ENCODE peak calls at places on chromosomes 13 and 19, in five cellular contexts. One of them, this sample, is unnamed.

GRCh38 chr13:71149498-71150363 is 717.3 kb downstream of the DACH1 start:
- DNase-seq in B cell: no peak
- DNase-seq in AG09309: no peak
- DNase-seq in cardiac muscle cell: no peak
- DNase-seq in AG04449: no peak
- DNase-seq in this sample: no peak

GRCh38 chr13:35140321-35140720 is 198.3 kb downstream of the NBEA start:
- DNase-seq in B cell: no peak
- DNase-seq in AG09309: no peak
- DNase-seq in cardiac muscle cell: no peak
- DNase-seq in AG04449: no peak
- DNase-seq in this sample: no peak

GRCh38 chr19:28940751-28941500 is 272.0 kb downstream of the UQCRFS1 start:
- DNase-seq in B cell: no peak
- DNase-seq in AG09309: peak
- DNase-seq in cardiac muscle cell: no peak
- DNase-seq in AG04449: peak
- DNase-seq in this sample: no peak

GRCh38 chr13:106919638-106920037 is 351.7 kb upstream of the ARGLU1 start:
- DNase-seq in B cell: no peak
- DNase-seq in AG09309: no peak
- DNase-seq in cardiac muscle cell: no peak
- DNase-seq in AG04449: no peak
- DNase-seq in this sample: no peak

GRCh38 chr13:33874871-33875270 is 56.9 kb downstream of the RFC3 start:
- DNase-seq in B cell: no peak
- DNase-seq in AG09309: no peak
- DNase-seq in cardiac muscle cell: no peak
- DNase-seq in AG04449: no peak
- DNase-seq in this sample: no peak

GRCh38 chr13:54210397-54211050 is 1181.9 kb downstream of the OLFM4 start:
- DNase-seq in B cell: no peak
- DNase-seq in AG09309: no peak
- DNase-seq in cardiac muscle cell: no peak
- DNase-seq in AG04449: no peak
- DNase-seq in this sample: no peak

GRCh38 chr13:24680258-24680920 is at the start of gene ATP12A:
- DNase-seq in B cell: peak
- DNase-seq in AG09309: no peak
- DNase-seq in cardiac muscle cell: peak
- DNase-seq in AG04449: no peak
- DNase-seq in this sample: peak

GRCh38 chr19:10555613-10555979 is 10.2 kb downstream of the KRI1 start:
- DNase-seq in B cell: no peak
- DNase-seq in AG09309: no peak
- DNase-seq in cardiac muscle cell: no peak
- DNase-seq in AG04449: no peak
- DNase-seq in this sample: no peak

GRCh38 chr13:86298741-86299140 is 499.5 kb upstream of the SLITRK6 start:
- DNase-seq in B cell: no peak
- DNase-seq in AG09309: no peak
- DNase-seq in cardiac muscle cell: no peak
- DNase-seq in AG04449: no peak
- DNase-seq in this sample: no peak

GRCh38 chr19:35931874-35932202 is 4.3 kb upstream of the LRFN3 start:
- DNase-seq in B cell: no peak
- DNase-seq in AG09309: no peak
- DNase-seq in cardiac muscle cell: no peak
- DNase-seq in AG04449: no peak
- DNase-seq in this sample: no peak

GRCh38 chr13:22062478-22063205 is 391.8 kb downstream of the FGF9 start:
- DNase-seq in B cell: no peak
- DNase-seq in AG09309: no peak
- DNase-seq in cardiac muscle cell: no peak
- DNase-seq in AG04449: no peak
- DNase-seq in this sample: no peak

GRCh38 chr19:35248310-35249145 is at the start of gene LSR:
- DNase-seq in B cell: peak
- DNase-seq in AG09309: no peak
- DNase-seq in cardiac muscle cell: peak
- DNase-seq in AG04449: no peak
- DNase-seq in this sample: peak

GRCh38 chr19:47573076-47574026 is at the start of gene ZNF541:
- DNase-seq in B cell: peak
- DNase-seq in AG09309: no peak
- DNase-seq in cardiac muscle cell: no peak
- DNase-seq in AG04449: no peak
- DNase-seq in this sample: no peak

GRCh38 chr13:94333131-94333820 is 146.2 kb downstream of the DCT start:
- DNase-seq in B cell: no peak
- DNase-seq in AG09309: no peak
- DNase-seq in cardiac muscle cell: no peak
- DNase-seq in AG04449: no peak
- DNase-seq in this sample: no peak

GRCh38 chr13:102021777-102022176 is 380.1 kb downstream of the FGF14 start:
- DNase-seq in B cell: no peak
- DNase-seq in AG09309: no peak
- DNase-seq in cardiac muscle cell: no peak
- DNase-seq in AG04449: no peak
- DNase-seq in this sample: no peak

GRCh38 chr13:70310720-70311119 is 202.5 kb upstream of the KLHL1 start:
- DNase-seq in B cell: no peak
- DNase-seq in AG09309: no peak
- DNase-seq in cardiac muscle cell: peak
- DNase-seq in AG04449: no peak
- DNase-seq in this sample: peak

GRCh38 chr19:48738557-48739399 is 1.6 kb downstream of the RASIP1 start:
- DNase-seq in B cell: peak
- DNase-seq in AG09309: no peak
- DNase-seq in cardiac muscle cell: peak
- DNase-seq in AG04449: no peak
- DNase-seq in this sample: peak
- TF ChIP-seq CTCF in B cell: peak
- TF ChIP-seq CTCF in AG09309: peak
- TF ChIP-seq CTCF in cardiac muscle cell: peak
- TF ChIP-seq CTCF in AG04449: peak
- TF ChIP-seq CTCF in this sample: peak

GRCh38 chr13:109999659-110000533 is 213.5 kb upstream of the IRS2 start:
- DNase-seq in B cell: no peak
- DNase-seq in AG09309: no peak
- DNase-seq in cardiac muscle cell: no peak
- DNase-seq in AG04449: no peak
- DNase-seq in this sample: no peak
- TF ChIP-seq CTCF in B cell: no peak
- TF ChIP-seq CTCF in AG09309: no peak
- TF ChIP-seq CTCF in cardiac muscle cell: no peak
- TF ChIP-seq CTCF in AG04449: no peak
- TF ChIP-seq CTCF in this sample: no peak

GRCh38 chr13:23180711-23181110 is at the start of gene SGCG:
- DNase-seq in B cell: no peak
- DNase-seq in AG09309: no peak
- DNase-seq in cardiac muscle cell: no peak
- DNase-seq in AG04449: no peak
- DNase-seq in this sample: no peak

DNA sequence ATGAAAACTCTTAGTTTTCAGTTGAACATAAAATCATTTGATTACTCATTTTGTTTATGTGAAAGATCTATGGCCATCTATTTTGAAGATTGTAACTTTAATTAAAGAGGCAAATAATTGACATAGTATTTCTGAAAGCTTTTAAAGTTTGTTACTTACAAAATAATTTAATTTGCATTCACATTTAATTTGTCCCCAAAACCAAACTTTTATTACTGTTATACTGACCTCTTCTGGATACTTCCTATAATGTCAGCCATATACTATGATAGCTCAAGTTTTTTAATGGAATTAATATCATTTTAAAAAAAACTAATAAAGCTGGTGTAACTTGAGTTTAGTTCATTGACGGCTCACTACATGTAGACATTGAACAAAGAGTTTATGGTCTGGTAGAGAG is 4.9 kb upstream of the SGCG start:
- DNase-seq in B cell: no peak
- DNase-seq in AG09309: no peak
- DNase-seq in cardiac muscle cell: no peak
- DNase-seq in AG04449: no peak
- DNase-seq in this sample: no peak
- TF ChIP-seq CTCF in B cell: no peak
- TF ChIP-seq CTCF in AG09309: peak
- TF ChIP-seq CTCF in cardiac muscle cell: peak
- TF ChIP-seq CTCF in AG04449: peak
- TF ChIP-seq CTCF in this sample: no peak

DNA sequence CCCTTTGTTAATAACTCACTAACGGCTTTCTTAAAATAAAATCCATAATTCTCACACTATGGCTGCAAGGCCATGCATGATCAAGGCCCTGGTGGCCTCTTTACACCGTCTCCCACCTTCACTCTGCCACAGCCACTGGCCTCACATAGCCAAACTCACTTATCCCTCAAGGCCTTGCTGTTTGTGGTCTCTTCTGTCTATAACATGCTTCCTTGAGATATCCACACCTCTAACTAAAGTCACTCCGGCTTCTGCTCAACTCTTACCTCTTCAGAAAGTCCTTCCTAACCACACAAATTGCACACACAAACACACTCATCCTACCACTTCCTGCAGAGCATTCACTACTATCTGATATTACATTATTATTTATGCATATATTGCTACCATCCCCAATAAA is 262.5 kb downstream of the DIAPH3 start:
- DNase-seq in B cell: no peak
- DNase-seq in AG09309: no peak
- DNase-seq in cardiac muscle cell: no peak
- DNase-seq in AG04449: no peak
- DNase-seq in this sample: no peak
- TF ChIP-seq CTCF in B cell: no peak
- TF ChIP-seq CTCF in AG09309: no peak
- TF ChIP-seq CTCF in cardiac muscle cell: no peak
- TF ChIP-seq CTCF in AG04449: no peak
- TF ChIP-seq CTCF in this sample: no peak

GRCh38 chr13:95704510-95704909 is 27.6 kb downstream of the DNAJC3 start:
- DNase-seq in B cell: no peak
- DNase-seq in AG09309: no peak
- DNase-seq in cardiac muscle cell: no peak
- DNase-seq in AG04449: no peak
- DNase-seq in this sample: no peak
- TF ChIP-seq CTCF in B cell: peak
- TF ChIP-seq CTCF in AG09309: no peak
- TF ChIP-seq CTCF in cardiac muscle cell: peak
- TF ChIP-seq CTCF in AG04449: no peak
- TF ChIP-seq CTCF in this sample: no peak

GRCh38 chr13:47188802-47189201 is 291.9 kb upstream of the HTR2A start:
- DNase-seq in B cell: no peak
- DNase-seq in AG09309: peak
- DNase-seq in cardiac muscle cell: no peak
- DNase-seq in AG04449: peak
- DNase-seq in this sample: no peak

DNA sequence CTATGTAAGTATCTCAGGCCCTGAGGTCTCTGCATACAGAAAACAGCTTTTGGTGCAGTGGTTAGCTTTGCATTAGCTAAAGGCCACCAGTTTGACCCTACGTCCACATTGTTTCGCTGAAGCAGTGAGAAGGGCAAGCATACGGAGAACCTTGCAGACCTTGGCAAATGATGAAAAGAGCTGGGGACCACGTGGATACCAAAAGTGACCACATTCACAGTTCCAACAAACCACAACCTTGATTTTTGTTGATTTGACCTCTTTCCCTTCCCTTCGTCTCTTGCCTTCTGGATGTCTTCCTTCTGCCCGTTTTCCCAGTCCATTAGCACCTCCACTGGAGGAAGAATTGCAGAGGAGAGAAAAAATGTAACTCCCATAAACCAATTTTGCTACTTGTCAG is 293.8 kb upstream of the HTR2A start:
- DNase-seq in B cell: no peak
- DNase-seq in AG09309: no peak
- DNase-seq in cardiac muscle cell: no peak
- DNase-seq in AG04449: no peak
- DNase-seq in this sample: no peak
- TF ChIP-seq CTCF in B cell: no peak
- TF ChIP-seq CTCF in AG09309: no peak
- TF ChIP-seq CTCF in cardiac muscle cell: no peak
- TF ChIP-seq CTCF in AG04449: no peak
- TF ChIP-seq CTCF in this sample: no peak

DNA sequence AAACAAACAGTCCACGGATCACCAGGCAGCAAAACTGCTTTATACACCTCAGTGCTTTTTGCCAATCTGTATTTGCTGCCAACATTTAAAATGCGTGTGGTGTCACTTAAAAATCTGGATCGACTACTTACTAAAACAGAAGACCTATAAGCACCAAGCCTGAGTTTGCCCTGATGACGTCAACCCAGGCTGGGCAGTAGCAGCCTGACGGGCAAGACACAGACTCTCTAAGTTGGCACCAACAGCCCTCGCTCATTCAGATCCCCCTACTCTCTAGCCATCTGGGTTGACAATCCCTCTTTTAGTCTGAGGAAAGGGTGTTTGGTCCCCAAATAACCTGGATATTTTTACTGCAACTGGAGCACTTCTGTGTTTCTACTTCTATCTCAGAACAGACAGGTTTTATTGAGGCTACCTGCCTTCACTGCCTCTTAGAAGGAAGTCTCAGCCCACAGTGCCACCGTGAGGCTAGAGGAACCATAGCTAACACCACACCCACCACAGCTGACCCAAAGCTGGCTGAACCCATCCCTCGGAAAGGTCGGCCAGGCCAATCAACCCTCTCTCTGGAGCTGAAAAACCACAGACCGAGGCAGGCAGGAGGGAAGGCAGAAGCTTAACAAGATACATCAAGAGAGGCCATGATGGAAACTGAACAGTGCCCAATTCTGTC is 6.9 kb downstream of the SUGP2 start:
- DNase-seq in B cell: no peak
- DNase-seq in AG09309: no peak
- DNase-seq in cardiac muscle cell: peak
- DNase-seq in AG04449: no peak
- DNase-seq in this sample: no peak
- TF ChIP-seq CTCF in B cell: no peak
- TF ChIP-seq CTCF in AG09309: peak
- TF ChIP-seq CTCF in cardiac muscle cell: no peak
- TF ChIP-seq CTCF in AG04449: no peak
- TF ChIP-seq CTCF in this sample: no peak

DNA sequence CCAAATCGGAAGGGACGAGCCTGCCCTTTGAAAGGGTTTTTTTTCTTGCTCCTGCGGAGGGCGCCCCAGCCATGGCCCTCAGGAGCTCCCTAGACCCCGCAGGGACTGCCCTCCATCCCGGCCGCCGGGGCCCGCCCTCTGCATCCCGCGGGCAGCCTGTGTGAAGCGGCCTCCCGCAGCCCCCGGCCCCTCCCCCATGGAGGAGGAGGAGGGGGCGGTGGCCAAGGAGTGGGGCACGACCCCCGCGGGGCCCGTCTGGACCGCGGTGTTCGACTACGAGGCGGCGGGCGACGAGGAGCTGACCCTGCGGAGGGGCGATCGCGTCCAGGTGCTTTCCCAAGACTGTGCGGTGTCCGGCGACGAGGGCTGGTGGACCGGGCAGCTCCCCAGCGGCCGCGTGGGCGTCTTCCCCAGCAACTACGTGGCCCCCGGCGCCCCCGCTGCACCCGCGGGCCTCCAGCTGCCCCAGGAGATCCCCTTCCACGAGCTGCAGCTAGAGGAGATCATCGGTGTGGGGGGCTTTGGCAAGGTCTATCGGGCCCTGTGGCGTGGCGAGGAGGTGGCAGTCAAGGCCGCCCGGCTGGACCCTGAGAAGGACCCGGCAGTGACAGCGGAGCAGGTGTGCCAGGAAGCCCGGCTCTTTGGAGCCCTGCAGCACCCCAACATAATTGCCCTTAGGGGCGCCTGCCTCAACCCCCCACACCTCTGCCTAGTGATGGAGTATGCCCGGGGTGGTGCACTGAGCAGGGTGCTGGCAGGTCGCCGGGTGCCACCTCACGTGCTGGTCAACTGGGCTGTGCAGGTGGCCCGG is 815 bp downstream of the MAP3K10 start:
- DNase-seq in B cell: peak
- DNase-seq in AG09309: no peak
- DNase-seq in cardiac muscle cell: peak
- DNase-seq in AG04449: no peak
- DNase-seq in this sample: peak
- TF ChIP-seq CTCF in B cell: no peak
- TF ChIP-seq CTCF in AG09309: no peak
- TF ChIP-seq CTCF in cardiac muscle cell: no peak
- TF ChIP-seq CTCF in AG04449: no peak
- TF ChIP-seq CTCF in this sample: no peak